ENCODE peak calls at places on chromosomes 11 and 22, in six cellular contexts. Q is mesenchymal stem cell, F is mesendoderm, T is H1, E is IMR-90, K is neuronal stem cell. H is an unnamed sample.

GRCh38 chr22:20434264-20434751 is 3.3 kb downstream of the SCARF2 start:
- DNase-seq in Q (no peak), F (no peak), T (no peak), E (no peak), K (no peak), H (no peak)

GRCh38 chr11:101706541-101706940 is 122.7 kb upstream of the TRPC6 start:
- DNase-seq in Q (peak; percentile 81), F (no peak), T (no peak), E (peak; percentile 83), K (no peak), H (peak; percentile 81)

GRCh38 chr11:10725114-10725906 is 25.7 kb upstream of the CTR9 start:
- DNase-seq in Q (peak; percentile 86), F (no peak), T (no peak), E (peak; percentile 86), K (no peak), H (no peak)

GRCh38 chr11:10778217-10778970 is 27.3 kb downstream of the CTR9 start:
- DNase-seq in Q (peak; percentile 98), F (no peak), T (no peak), E (peak; percentile 95), K (no peak), H (peak; percentile 64)

GRCh38 chr22:17769716-17770082 is 4.6 kb downstream of the BID start:
- DNase-seq in Q (no peak), F (no peak), T (no peak), E (no peak), K (no peak), H (no peak)

GRCh38 chr11:87299041-87299481 is 261.3 kb downstream of the TMEM135 start:
- DNase-seq in Q (peak; percentile 19), F (peak; percentile 75), T (no peak), E (no peak), K (no peak), H (no peak)

GRCh38 chr11:76770642-76771445 is 12.3 kb upstream of the TSKU start:
- DNase-seq in Q (peak; percentile 99), F (peak; percentile 86), T (no peak), E (peak; percentile 99), K (no peak), H (peak; percentile 70)

GRCh38 chr11:64021742-64022067 is 14.0 kb upstream of the FLRT1 start:
- DNase-seq in Q (no peak), F (no peak), T (no peak), E (no peak), K (no peak), H (no peak)

GRCh38 chr11:32430586-32431357 is 4.6 kb downstream of the WT1 start:
- DNase-seq in Q (no peak), F (peak; percentile 71), T (no peak), E (no peak), K (no peak), H (no peak)

GRCh38 chr11:66337103-66337899 is 1.1 kb upstream of the RIN1 start:
- DNase-seq in Q (peak; percentile 75), F (no peak), T (no peak), E (peak; percentile 56), K (no peak), H (no peak)

GRCh38 chr11:75497788-75498404 is 27.8 kb downstream of the GDPD5 start:
- DNase-seq in Q (no peak), F (no peak), T (no peak), E (no peak), K (no peak), H (no peak)

GRCh38 chr11:48005133-48005532 is 24.8 kb downstream of the PTPRJ start:
- DNase-seq in Q (no peak), F (no peak), T (no peak), E (no peak), K (no peak), H (no peak)

GRCh38 chr11:61111786-61112517 is 9.7 kb downstream of the CD5 start:
- DNase-seq in Q (no peak), F (no peak), T (no peak), E (no peak), K (no peak), H (no peak)

GRCh38 chr22:49936018-49936972 is 17.9 kb downstream of the CRELD2 start:
- DNase-seq in Q (peak; percentile 94), F (peak; percentile 54), T (peak; percentile 44), E (peak; percentile 86), K (no peak), H (peak; percentile 71)

GRCh38 chr11:70176940-70177689 is 26.0 kb upstream of the FADD start:
- DNase-seq in Q (peak; percentile 25), F (peak; percentile 75), T (peak; percentile 27), E (no peak), K (no peak), H (peak; percentile 13)

GRCh38 chr11:86746509-86746908 is 53.8 kb upstream of the PRSS23 start:
- DNase-seq in Q (peak; percentile 28), F (no peak), T (no peak), E (no peak), K (no peak), H (no peak)

GRCh38 chr11:67548555-67549110 is 25.4 kb upstream of the CABP2 start:
- DNase-seq in Q (no peak), F (no peak), T (no peak), E (no peak), K (no peak), H (no peak)

GRCh38 chr22:26170795-26171194 is 1.5 kb downstream of the SEZ6L start:
- DNase-seq in Q (no peak), F (peak; percentile 64), T (no peak), E (no peak), K (peak; percentile 67), H (no peak)

GRCh38 chr11:82756765-82757650 is 23.3 kb upstream of the FAM181B start:
- DNase-seq in Q (no peak), F (no peak), T (no peak), E (no peak), K (peak; percentile 17), H (no peak)

GRCh38 chr22:17112491-17113042 is 8.6 kb downstream of the TMEM121B start:
- DNase-seq in Q (no peak), F (no peak), T (no peak), E (no peak), K (no peak), H (no peak)

GRCh38 chr22:46187862-46188261 is 37.5 kb downstream of the PPARA start:
- DNase-seq in Q (no peak), F (peak; percentile 20), T (no peak), E (no peak), K (no peak), H (no peak)

GRCh38 chr11:120294096-120294495 is 31.0 kb upstream of the TLCD5 start:
- DNase-seq in Q (no peak), F (no peak), T (no peak), E (no peak), K (no peak), H (peak; percentile 17)

GRCh38 chr11:6610591-6610990 is 1.4 kb downstream of the TAF10 start:
- DNase-seq in Q (no peak), F (no peak), T (no peak), E (no peak), K (no peak), H (no peak)

GRCh38 chr11:80280737-80281136 is 839.9 kb upstream of the TENM4 start:
- DNase-seq in Q (no peak), F (no peak), T (no peak), E (no peak), K (no peak), H (no peak)

GRCh38 chr11:6320411-6321207 is at the start of gene CAVIN3:
- DNase-seq in Q (peak; percentile 94), F (peak; percentile 91), T (no peak), E (peak; percentile 85), K (peak; percentile 59), H (peak; percentile 69)

GRCh38 chr22:23498811-23499798 is 81.0 kb downstream of the IGLL1 start:
- DNase-seq in Q (no peak), F (no peak), T (no peak), E (no peak), K (no peak), H (no peak)

DNA sequence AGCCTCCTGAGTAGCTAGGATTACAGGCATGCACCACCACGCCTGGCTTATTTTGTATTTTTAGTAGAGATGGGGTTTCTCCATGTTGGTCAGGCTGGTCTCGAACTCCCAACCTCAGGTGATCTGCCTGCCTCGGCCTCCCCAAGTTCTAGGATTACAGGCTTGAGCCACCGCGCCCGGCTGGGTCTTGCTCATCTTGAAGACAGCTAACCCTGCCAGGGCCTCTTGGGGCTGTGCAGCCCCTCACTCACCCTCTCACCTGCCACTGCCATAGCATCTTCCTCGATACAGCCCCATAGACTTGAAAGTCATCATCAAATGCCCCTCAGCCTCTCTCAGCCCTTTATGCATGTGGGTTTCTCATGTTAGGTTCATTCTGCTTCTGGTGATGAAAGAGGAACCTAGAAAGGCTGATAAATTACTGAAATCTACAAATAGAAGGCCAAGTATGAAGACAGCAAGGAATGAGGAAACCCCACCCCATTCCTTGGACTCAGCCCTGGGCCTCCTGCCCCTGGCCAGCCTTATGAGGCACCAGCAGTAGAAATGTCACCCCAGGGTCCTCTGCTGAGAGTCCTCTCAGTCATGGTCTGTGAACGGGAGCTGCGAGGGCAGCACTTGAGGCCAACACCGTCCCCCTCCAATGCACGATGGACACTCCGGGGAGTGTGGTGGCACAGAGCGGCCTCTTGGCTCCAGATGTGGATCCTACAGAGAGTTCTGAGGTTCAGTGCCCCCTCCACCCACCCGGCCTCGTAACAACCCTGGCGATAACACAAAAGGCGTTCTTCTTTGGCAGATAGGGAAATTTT is 24.8 kb downstream of the SCGB1A1 start:
- DNase-seq in Q (no peak), F (no peak), T (no peak), E (no peak), K (no peak), H (no peak)
- H3K4me3 ChIP-seq in Q (no peak overlapping the region), F (no peak overlapping the region), T (no peak overlapping the region), E (no peak overlapping the region), K (no peak overlapping the region), H (no peak overlapping the region)

DNA sequence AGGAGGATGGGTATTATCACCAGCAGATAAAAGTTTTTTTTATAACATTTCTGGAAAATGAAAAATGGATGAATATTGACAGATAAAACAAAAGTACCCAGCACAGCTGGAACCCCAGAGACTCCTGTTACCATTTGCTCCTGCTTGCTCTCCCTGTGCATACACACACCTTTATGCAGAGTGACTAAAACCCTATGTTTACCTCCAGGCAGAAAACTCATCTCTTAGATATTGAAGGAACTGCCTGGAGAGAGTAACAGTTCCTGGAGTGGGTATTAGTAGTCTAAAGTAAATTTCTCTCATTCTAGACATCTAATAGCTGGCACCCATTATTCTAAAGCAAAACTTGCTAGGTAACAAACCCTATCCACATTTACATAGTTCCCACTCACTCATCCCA is 38.0 kb downstream of the CYP2R1 start:
- DNase-seq in Q (no peak), F (peak; percentile 2), T (no peak), E (no peak), K (no peak), H (peak; percentile 47)
- H3K23ac ChIP-seq in Q (no peak overlapping the region), F (no peak overlapping the region), T (no peak overlapping the region), E (no peak overlapping the region), K (no peak overlapping the region), H (no peak overlapping the region)

DNA sequence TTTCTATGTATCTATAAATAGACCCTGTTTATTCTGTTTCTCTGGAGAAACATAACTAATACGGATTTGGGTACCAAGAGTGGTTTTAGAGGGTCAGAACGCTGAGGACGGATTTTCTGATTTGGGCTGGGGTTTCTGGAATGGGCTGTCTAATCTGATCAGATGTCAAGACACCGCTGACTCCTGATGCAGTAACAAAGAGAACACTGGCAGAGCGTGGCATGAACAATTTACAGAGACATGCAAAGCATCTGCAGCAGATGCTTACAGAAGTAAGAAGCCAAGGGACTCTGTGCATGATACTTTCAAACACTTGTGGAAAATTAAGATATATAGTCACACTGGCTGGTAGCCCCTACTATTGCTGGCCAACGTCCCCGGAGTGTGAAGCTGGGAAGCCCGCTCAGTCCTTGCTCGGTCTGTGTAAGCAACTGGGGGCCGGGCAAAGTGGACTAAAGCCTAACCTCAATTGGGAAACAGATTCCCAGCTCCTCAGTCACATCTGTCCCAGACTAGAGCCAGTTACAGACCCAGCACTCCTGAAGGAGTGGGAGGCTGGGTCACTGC is 903.7 kb downstream of the BRD1 start:
- DNase-seq in Q (no peak), F (no peak), T (no peak), E (no peak), K (no peak), H (no peak)
- H3K4me2 ChIP-seq in Q (no peak overlapping the region), F (no peak overlapping the region), T (no peak overlapping the region), E (no peak overlapping the region), K (no peak overlapping the region), H (no peak overlapping the region)

GRCh38 chr11:123672568-123672967 is 18.1 kb upstream of the SCN3B start:
- DNase-seq in Q (no peak), F (no peak), T (no peak), E (no peak), K (no peak), H (no peak)
- H3K4me3 ChIP-seq in Q (no peak overlapping the region), F (no peak overlapping the region), T (no peak overlapping the region), E (no peak overlapping the region), K (no peak overlapping the region), H (no peak overlapping the region)